ENCODE peak calls at places on chromosomes 2 and 18, in six cellular contexts. A, M, I, C, U and H are unnamed samples. For H3K4me1 and H3K9me3, the result is how much of the 10 kb centered on the place peaks cover.

GRCh38 chr18:37378616-37379015 is 187.0 kb downstream of the CELF4 start:
- DNase-seq in I (no peak), A (no peak), C (no peak), M (no peak), U (no peak), H (peak)

GRCh38 chr18:76374330-76375281 is 120.4 kb downstream of the ZNF516 start:
- DNase-seq in I (no peak), U (no peak), M (no peak), A (no peak), C (no peak), H (no peak)

GRCh38 chr2:45743531-45744391 is 92.3 kb downstream of the PRKCE start:
- DNase-seq in A (no peak), M (no peak), C (no peak), I (peak), U (peak), H (peak)

GRCh38 chr2:171578156-171578803 is 56.0 kb downstream of the CYBRD1 start:
- DNase-seq in C (no peak), U (no peak), M (no peak), I (no peak), A (no peak), H (no peak)

GRCh38 chr2:67318966-67319590 is 78.1 kb upstream of the ETAA1 start:
- DNase-seq in C (no peak), A (no peak), U (no peak), M (no peak), I (no peak), H (no peak)

GRCh38 chr2:187554704-187555082 is 458 bp upstream of the TFPI start:
- DNase-seq in U (no peak), M (no peak), C (no peak), I (no peak), A (no peak), H (no peak)

GRCh38 chr2:143263045-143263625 is 133.9 kb downstream of the ARHGAP15 start:
- DNase-seq in M (peak), I (no peak), C (no peak), A (no peak), U (no peak), H (no peak)

GRCh38 chr2:33583194-33583938 is 15.7 kb downstream of the FAM98A start:
- DNase-seq in M (no peak), C (no peak), A (no peak), I (no peak), U (peak), H (no peak)

GRCh38 chr2:52343867-52344266 is 1311.9 kb upstream of the NRXN1 start:
- DNase-seq in I (no peak), M (no peak), A (no peak), U (no peak), C (no peak), H (no peak)

GRCh38 chr2:158189526-158189925 is 87.8 kb downstream of the UPP2 start:
- DNase-seq in M (no peak), I (no peak), C (no peak), U (no peak), A (no peak), H (no peak)

GRCh38 chr2:158191076-158191566 is 89.4 kb downstream of the UPP2 start:
- DNase-seq in C (no peak), M (no peak), U (no peak), I (no peak), A (no peak), H (peak)

GRCh38 chr2:158192515-158193234 is 91.0 kb downstream of the UPP2 start:
- DNase-seq in C (no peak), M (no peak), I (no peak), U (no peak), A (no peak), H (no peak)

GRCh38 chr2:158194229-158194628 is 92.6 kb downstream of the UPP2 start:
- DNase-seq in A (no peak), C (no peak), I (no peak), M (no peak), U (no peak), H (no peak)

GRCh38 chr2:158191569-158191968 is 89.9 kb downstream of the UPP2 start:
- DNase-seq in U (peak), C (no peak), A (no peak), I (no peak), M (no peak), H (no peak)
- H3K4me1 ChIP-seq in U (under half), C (under half), A (under half), I (under half), M (under half), H (under half)

GRCh38 chr2:230784840-230785239 is 72.2 kb downstream of the CAB39 start:
- DNase-seq in M (no peak), I (no peak), A (no peak), C (no peak), U (no peak), H (no peak)

GRCh38 chr2:230783101-230783500 is 70.5 kb downstream of the CAB39 start:
- DNase-seq in I (no peak), U (no peak), M (no peak), C (no peak), A (no peak), H (no peak)

GRCh38 chr2:230787101-230787500 is 74.5 kb downstream of the CAB39 start:
- DNase-seq in I (no peak), C (no peak), A (no peak), M (no peak), U (no peak), H (no peak)

GRCh38 chr2:230788554-230789175 is 76.0 kb downstream of the CAB39 start:
- DNase-seq in I (no peak), U (no peak), A (no peak), C (no peak), M (no peak), H (no peak)

DNA sequence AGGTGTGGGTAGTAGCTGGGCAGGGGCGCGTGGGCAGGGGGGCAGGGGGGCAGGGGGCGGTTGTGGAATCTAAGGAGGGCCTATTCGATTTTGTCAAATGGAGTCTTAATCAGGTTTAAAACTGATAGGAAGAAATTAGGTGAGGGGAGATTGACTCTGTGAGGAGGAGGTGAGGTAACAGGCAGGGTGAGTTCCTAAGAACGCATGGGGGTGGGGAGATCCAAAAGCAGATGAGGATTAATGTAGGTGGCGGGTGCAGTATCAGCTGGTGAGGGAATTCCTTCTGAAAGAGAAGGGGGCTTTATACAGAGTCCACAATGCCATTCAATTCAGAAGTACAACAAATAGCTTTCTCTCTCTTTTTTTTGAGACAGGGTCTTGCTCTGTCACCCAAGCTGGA is 72.7 kb downstream of the CAB39 start:
- DNase-seq in M (no peak), I (no peak), C (no peak), A (no peak), U (no peak), H (no peak)
- H3K9me3 ChIP-seq in M (under half), I (under half), C (under half), A (under half), U (under half), H (under half)

DNA sequence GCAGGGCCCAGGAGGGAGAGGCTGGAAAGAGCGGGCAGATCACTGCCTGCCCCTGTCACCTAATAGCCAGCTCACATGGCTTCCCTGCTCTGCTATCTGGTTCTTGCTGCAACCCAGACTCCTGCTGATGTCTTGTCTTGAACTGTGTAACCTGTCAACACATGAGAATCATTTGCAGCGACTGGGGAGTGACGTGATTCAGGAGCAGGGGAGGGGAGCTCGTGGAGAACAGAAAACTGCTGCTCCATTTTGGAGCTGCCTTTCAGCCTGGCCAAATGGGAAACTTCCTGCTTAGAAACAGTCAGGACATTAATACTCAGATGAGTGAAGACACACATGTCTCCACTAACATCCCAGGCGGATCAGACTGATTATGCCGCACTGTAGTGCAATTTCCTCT is 38.1 kb downstream of the RPL37A start:
- DNase-seq in M (no peak), U (peak), I (no peak), C (no peak), A (no peak), H (no peak)
- H3K4me1 ChIP-seq in M (under half), U (half or more), I (under half), C (under half), A (half or more), H (under half)

GRCh38 chr2:24852431-24853020 is 59.3 kb downstream of the CENPO start:
- DNase-seq in U (no peak), I (no peak), C (no peak), A (no peak), M (no peak), H (peak)

GRCh38 chr2:24852026-24852425 is 58.8 kb downstream of the CENPO start:
- DNase-seq in M (no peak), I (no peak), C (no peak), U (no peak), A (no peak), H (peak)

GRCh38 chr2:24853996-24854395 is 60.8 kb downstream of the CENPO start:
- DNase-seq in M (no peak), U (no peak), C (no peak), I (no peak), A (no peak), H (no peak)

GRCh38 chr2:24853046-24853445 is 59.8 kb downstream of the CENPO start:
- DNase-seq in M (no peak), A (no peak), I (no peak), U (no peak), C (no peak), H (peak)

GRCh38 chr2:24850944-24851343 is 57.7 kb downstream of the CENPO start:
- DNase-seq in I (no peak), A (no peak), C (no peak), U (peak), M (no peak), H (no peak)
- H3K9me3 ChIP-seq in I (under half), A (under half), C (under half), U (under half), M (under half), H (under half)